ENCODE peak calls at places on chromosomes 16 and 17, in six cellular contexts. One of them, this sample, is unnamed.

GRCh38 chr16:54460254-54460860 is 173.8 kb upstream of the IRX3 start:
- DNase-seq in tibial artery: no peak
- DNase-seq in breast epithelium: no peak
- DNase-seq in A549: no peak
- DNase-seq in transverse colon: no peak
- DNase-seq in hepatocyte: no peak
- DNase-seq in this sample: no peak

GRCh38 chr16:79093554-79093967 is 507.0 kb downstream of the MAF start:
- DNase-seq in hepatocyte: no peak
- DNase-seq in breast epithelium: no peak
- DNase-seq in tibial artery: no peak
- DNase-seq in transverse colon: peak
- DNase-seq in A549: no peak
- DNase-seq in this sample: no peak

GRCh38 chr17:57593739-57594462 is 151.2 kb downstream of the CCDC182 start:
- DNase-seq in A549: no peak
- DNase-seq in tibial artery: no peak
- DNase-seq in transverse colon: no peak
- DNase-seq in breast epithelium: peak
- DNase-seq in hepatocyte: no peak
- DNase-seq in this sample: no peak

GRCh38 chr17:42090964-42091790 is 7.1 kb downstream of the ZNF385C start:
- DNase-seq in tibial artery: no peak
- DNase-seq in hepatocyte: no peak
- DNase-seq in A549: no peak
- DNase-seq in transverse colon: no peak
- DNase-seq in breast epithelium: no peak
- DNase-seq in this sample: no peak

GRCh38 chr17:74241847-74242246 is 28.5 kb downstream of the TTYH2 start:
- DNase-seq in A549: no peak
- DNase-seq in breast epithelium: no peak
- DNase-seq in transverse colon: no peak
- DNase-seq in hepatocyte: no peak
- DNase-seq in tibial artery: no peak
- DNase-seq in this sample: no peak

GRCh38 chr17:76772842-76773521 is 35.1 kb downstream of the MFSD11 start:
- DNase-seq in breast epithelium: no peak
- DNase-seq in tibial artery: no peak
- DNase-seq in transverse colon: no peak
- DNase-seq in hepatocyte: peak
- DNase-seq in A549: no peak
- DNase-seq in this sample: no peak

GRCh38 chr17:28738680-28739384 is 5.0 kb upstream of the TRAF4 start:
- DNase-seq in hepatocyte: no peak
- DNase-seq in breast epithelium: no peak
- DNase-seq in A549: no peak
- DNase-seq in transverse colon: peak
- DNase-seq in tibial artery: peak
- DNase-seq in this sample: no peak

GRCh38 chr17:82475458-82475857 is 16.9 kb downstream of the NARF start:
- DNase-seq in transverse colon: no peak
- DNase-seq in A549: no peak
- DNase-seq in breast epithelium: no peak
- DNase-seq in tibial artery: no peak
- DNase-seq in hepatocyte: no peak
- DNase-seq in this sample: no peak

GRCh38 chr16:66266436-66267286 is 99.8 kb upstream of the CDH5 start:
- DNase-seq in transverse colon: peak
- DNase-seq in A549: no peak
- DNase-seq in breast epithelium: peak
- DNase-seq in tibial artery: peak
- DNase-seq in hepatocyte: peak
- DNase-seq in this sample: no peak

GRCh38 chr16:74888888-74889287 is 96.0 kb downstream of the WDR59 start:
- DNase-seq in tibial artery: no peak
- DNase-seq in transverse colon: no peak
- DNase-seq in hepatocyte: no peak
- DNase-seq in breast epithelium: no peak
- DNase-seq in A549: no peak
- DNase-seq in this sample: no peak

GRCh38 chr16:88911148-88911945 is 44.9 kb upstream of the PABPN1L start:
- DNase-seq in A549: no peak
- DNase-seq in breast epithelium: no peak
- DNase-seq in transverse colon: no peak
- DNase-seq in tibial artery: no peak
- DNase-seq in hepatocyte: no peak
- DNase-seq in this sample: no peak

GRCh38 chr17:39527220-39527813 is 66.0 kb downstream of the CDK12 start:
- DNase-seq in breast epithelium: no peak
- DNase-seq in transverse colon: no peak
- DNase-seq in hepatocyte: no peak
- DNase-seq in tibial artery: no peak
- DNase-seq in A549: no peak
- DNase-seq in this sample: no peak

GRCh38 chr16:76784530-76784929 is 406.5 kb upstream of the MON1B start:
- DNase-seq in hepatocyte: no peak
- DNase-seq in transverse colon: no peak
- DNase-seq in tibial artery: no peak
- DNase-seq in A549: no peak
- DNase-seq in breast epithelium: no peak
- DNase-seq in this sample: no peak

GRCh38 chr16:25060920-25061319 is 45.8 kb upstream of the ARHGAP17 start:
- DNase-seq in A549: no peak
- DNase-seq in hepatocyte: peak
- DNase-seq in transverse colon: no peak
- DNase-seq in tibial artery: no peak
- DNase-seq in breast epithelium: no peak
- DNase-seq in this sample: no peak

GRCh38 chr17:70157151-70157550 is 12.2 kb upstream of the KCNJ2 start:
- DNase-seq in hepatocyte: no peak
- DNase-seq in breast epithelium: no peak
- DNase-seq in transverse colon: no peak
- DNase-seq in tibial artery: no peak
- DNase-seq in A549: no peak
- DNase-seq in this sample: no peak

DNA sequence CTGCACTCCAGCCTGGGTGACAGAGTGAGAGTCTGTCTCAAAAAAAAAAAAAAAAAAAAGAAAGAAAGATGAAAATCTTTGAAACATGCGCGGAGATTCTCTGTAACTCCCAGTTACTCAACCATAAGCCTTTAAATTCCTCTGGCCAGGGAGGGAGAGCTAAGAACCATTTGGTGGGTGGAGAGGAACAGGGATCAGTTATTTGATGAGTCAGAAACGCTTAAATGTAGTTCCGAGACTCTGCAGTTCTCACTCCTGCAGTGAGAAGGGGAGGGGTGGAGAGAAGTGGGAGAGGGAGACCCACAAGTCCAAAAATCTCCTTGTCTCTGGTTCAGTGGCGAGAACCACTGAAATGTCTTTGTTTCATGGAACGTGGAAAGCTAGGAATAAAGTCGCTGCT is 266.7 kb downstream of the SOX9 start:
- DNase-seq in A549: no peak
- DNase-seq in breast epithelium: no peak
- DNase-seq in hepatocyte: peak
- DNase-seq in tibial artery: no peak
- DNase-seq in transverse colon: no peak
- DNase-seq in this sample: no peak
- TF ChIP-seq CTCF in A549: no peak
- TF ChIP-seq CTCF in breast epithelium: no peak
- TF ChIP-seq CTCF in hepatocyte: no peak
- TF ChIP-seq CTCF in tibial artery: no peak
- TF ChIP-seq CTCF in transverse colon: no peak
- TF ChIP-seq CTCF in this sample: no peak

GRCh38 chr17:10210151-10210574 is 11.8 kb upstream of the GAS7 start:
- DNase-seq in tibial artery: peak
- DNase-seq in transverse colon: peak
- DNase-seq in breast epithelium: no peak
- DNase-seq in hepatocyte: peak
- DNase-seq in A549: no peak
- DNase-seq in this sample: no peak
- H3K27ac ChIP-seq in tibial artery: peak
- H3K27ac ChIP-seq in transverse colon: peak
- H3K27ac ChIP-seq in breast epithelium: peak
- H3K27ac ChIP-seq in hepatocyte: peak
- H3K27ac ChIP-seq in A549: no peak
- H3K27ac ChIP-seq in this sample: no peak

GRCh38 chr17:79832211-79833109 is 6.8 kb downstream of the CBX4 start:
- DNase-seq in breast epithelium: no peak
- DNase-seq in hepatocyte: peak
- DNase-seq in tibial artery: no peak
- DNase-seq in transverse colon: no peak
- DNase-seq in A549: no peak
- DNase-seq in this sample: no peak

GRCh38 chr17:79831367-79832210 is 7.7 kb downstream of the CBX4 start:
- DNase-seq in A549: no peak
- DNase-seq in hepatocyte: peak
- DNase-seq in transverse colon: no peak
- DNase-seq in tibial artery: no peak
- DNase-seq in breast epithelium: peak
- DNase-seq in this sample: no peak

GRCh38 chr17:79833744-79834574 is 5.3 kb downstream of the CBX4 start:
- DNase-seq in tibial artery: no peak
- DNase-seq in transverse colon: no peak
- DNase-seq in hepatocyte: no peak
- DNase-seq in breast epithelium: no peak
- DNase-seq in A549: no peak
- DNase-seq in this sample: no peak

GRCh38 chr17:79834575-79835469 is 4.4 kb downstream of the CBX4 start:
- DNase-seq in A549: no peak
- DNase-seq in transverse colon: no peak
- DNase-seq in tibial artery: no peak
- DNase-seq in breast epithelium: no peak
- DNase-seq in hepatocyte: peak
- DNase-seq in this sample: no peak

GRCh38 chr17:79833110-79833450 is 6.2 kb downstream of the CBX4 start:
- DNase-seq in hepatocyte: no peak
- DNase-seq in A549: no peak
- DNase-seq in breast epithelium: no peak
- DNase-seq in tibial artery: no peak
- DNase-seq in transverse colon: no peak
- DNase-seq in this sample: no peak
- H3K4me3 ChIP-seq in hepatocyte: no peak
- H3K4me3 ChIP-seq in A549: peak
- H3K4me3 ChIP-seq in breast epithelium: no peak
- H3K4me3 ChIP-seq in tibial artery: no peak
- H3K4me3 ChIP-seq in transverse colon: no peak
- H3K4me3 ChIP-seq in this sample: peak

DNA sequence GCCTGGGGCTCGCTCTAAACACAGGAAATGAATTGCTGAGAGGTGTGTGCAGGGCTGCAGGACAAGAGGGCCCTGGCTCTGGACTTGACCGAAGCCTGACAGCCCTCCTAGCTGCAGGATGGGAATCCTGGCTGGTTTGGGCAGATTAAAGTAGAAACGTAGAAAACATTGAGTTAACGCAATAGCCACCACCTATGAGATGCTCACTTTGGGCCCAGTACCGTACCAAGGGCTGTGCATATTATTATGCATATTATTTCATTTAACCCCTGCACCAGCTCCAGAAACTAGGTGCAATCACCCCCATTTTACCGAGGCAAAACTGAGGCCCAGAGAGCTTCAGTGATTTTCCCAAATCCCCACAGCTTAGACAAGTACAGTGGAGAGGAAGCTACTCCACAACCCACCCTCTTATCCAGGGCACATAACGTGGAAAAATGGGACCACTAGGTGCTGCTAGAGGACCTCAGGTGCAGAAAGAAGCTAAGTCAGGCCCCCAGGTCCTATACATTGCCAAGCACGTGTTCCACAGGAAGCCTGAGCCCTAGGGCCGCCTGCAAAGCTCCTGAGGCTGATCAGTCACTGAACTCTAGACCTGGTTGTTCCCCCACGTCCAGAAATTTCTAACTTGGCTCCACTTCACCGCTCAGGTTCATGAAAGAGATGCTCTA is 79.2 kb downstream of the MYH11 start:
- DNase-seq in breast epithelium: no peak
- DNase-seq in A549: peak
- DNase-seq in hepatocyte: peak
- DNase-seq in tibial artery: no peak
- DNase-seq in transverse colon: no peak
- DNase-seq in this sample: no peak
- TF ChIP-seq CTCF in breast epithelium: no peak
- TF ChIP-seq CTCF in A549: peak
- TF ChIP-seq CTCF in hepatocyte: peak
- TF ChIP-seq CTCF in tibial artery: no peak
- TF ChIP-seq CTCF in transverse colon: no peak
- TF ChIP-seq CTCF in this sample: peak

GRCh38 chr16:58026139-58026704 is 668 bp downstream of the MMP15 start:
- DNase-seq in tibial artery: no peak
- DNase-seq in hepatocyte: peak
- DNase-seq in breast epithelium: no peak
- DNase-seq in A549: peak
- DNase-seq in transverse colon: peak
- DNase-seq in this sample: no peak
- H3K27ac ChIP-seq in tibial artery: peak
- H3K27ac ChIP-seq in hepatocyte: peak
- H3K27ac ChIP-seq in breast epithelium: peak
- H3K27ac ChIP-seq in A549: peak
- H3K27ac ChIP-seq in transverse colon: peak
- H3K27ac ChIP-seq in this sample: peak

DNA sequence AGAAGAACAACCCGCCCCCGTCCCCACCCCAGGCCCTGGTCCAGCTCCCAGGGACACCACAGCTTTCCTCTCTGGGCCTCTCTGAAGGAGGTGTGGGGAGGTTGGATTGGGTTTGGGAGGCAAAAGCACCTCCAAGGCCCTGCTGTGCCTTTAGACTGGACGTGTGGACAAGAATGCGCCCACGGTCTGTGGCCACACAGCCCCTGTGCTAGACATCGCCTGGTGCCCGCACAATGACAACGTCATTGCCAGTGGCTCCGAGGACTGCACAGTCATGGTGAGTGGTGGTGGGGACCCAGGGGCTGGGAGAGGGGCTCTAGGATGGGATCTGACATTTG is 3.0 kb downstream of the CORO1A start:
- DNase-seq in A549: no peak
- DNase-seq in breast epithelium: no peak
- DNase-seq in transverse colon: no peak
- DNase-seq in hepatocyte: no peak
- DNase-seq in tibial artery: no peak
- DNase-seq in this sample: no peak
- H3K4me3 ChIP-seq in A549: no peak
- H3K4me3 ChIP-seq in breast epithelium: no peak
- H3K4me3 ChIP-seq in transverse colon: no peak
- H3K4me3 ChIP-seq in hepatocyte: no peak
- H3K4me3 ChIP-seq in tibial artery: no peak
- H3K4me3 ChIP-seq in this sample: peak

GRCh38 chr16:3835089-3835602 is 45.4 kb downstream of the CREBBP start:
- DNase-seq in hepatocyte: no peak
- DNase-seq in breast epithelium: no peak
- DNase-seq in transverse colon: no peak
- DNase-seq in tibial artery: no peak
- DNase-seq in A549: no peak
- DNase-seq in this sample: no peak
- TF ChIP-seq CTCF in hepatocyte: no peak
- TF ChIP-seq CTCF in breast epithelium: no peak
- TF ChIP-seq CTCF in transverse colon: no peak
- TF ChIP-seq CTCF in tibial artery: no peak
- TF ChIP-seq CTCF in A549: no peak
- TF ChIP-seq CTCF in this sample: no peak